ENCODE peak calls at places on chromosomes 2 and 18, in six cellular contexts. One of them, this sample, is unnamed.

GRCh38 chr2:62539892-62540785 is 34.1 kb upstream of the TMEM17 start:
- DNase-seq in spleen: no peak
- DNase-seq in Panc1: no peak
- DNase-seq in sigmoid colon: no peak
- DNase-seq in breast epithelium: no peak
- DNase-seq in HL-60: no peak
- DNase-seq in this sample: no peak

GRCh38 chr2:227805578-227805977 is 8.1 kb upstream of the CCL20 start:
- DNase-seq in breast epithelium: no peak
- DNase-seq in sigmoid colon: no peak
- DNase-seq in HL-60: no peak
- DNase-seq in Panc1: no peak
- DNase-seq in spleen: no peak
- DNase-seq in this sample: peak

GRCh38 chr2:216799873-216800421 is 59.9 kb downstream of the TNP1 start:
- DNase-seq in breast epithelium: no peak
- DNase-seq in spleen: no peak
- DNase-seq in Panc1: no peak
- DNase-seq in sigmoid colon: peak
- DNase-seq in HL-60: no peak
- DNase-seq in this sample: no peak

GRCh38 chr2:161170917-161171594 is 10.8 kb downstream of the TANK start:
- DNase-seq in breast epithelium: no peak
- DNase-seq in sigmoid colon: no peak
- DNase-seq in Panc1: no peak
- DNase-seq in spleen: no peak
- DNase-seq in HL-60: no peak
- DNase-seq in this sample: no peak

GRCh38 chr18:48735070-48735676 is 196.3 kb downstream of the CTIF start:
- DNase-seq in spleen: no peak
- DNase-seq in HL-60: no peak
- DNase-seq in Panc1: no peak
- DNase-seq in sigmoid colon: no peak
- DNase-seq in breast epithelium: no peak
- DNase-seq in this sample: no peak

GRCh38 chr18:63155169-63155852 is 164.3 kb downstream of the BCL2 start:
- DNase-seq in sigmoid colon: peak
- DNase-seq in breast epithelium: peak
- DNase-seq in HL-60: no peak
- DNase-seq in Panc1: peak
- DNase-seq in spleen: peak
- DNase-seq in this sample: no peak

GRCh38 chr2:164954954-164955701 is at the start of gene SLC38A11:
- DNase-seq in sigmoid colon: peak
- DNase-seq in breast epithelium: no peak
- DNase-seq in HL-60: no peak
- DNase-seq in spleen: peak
- DNase-seq in Panc1: no peak
- DNase-seq in this sample: no peak

GRCh38 chr2:31259075-31259474 is 25.1 kb downstream of the EHD3 start:
- DNase-seq in breast epithelium: no peak
- DNase-seq in HL-60: no peak
- DNase-seq in spleen: no peak
- DNase-seq in Panc1: no peak
- DNase-seq in sigmoid colon: no peak
- DNase-seq in this sample: no peak

GRCh38 chr2:132489150-132489549 is 72.5 kb downstream of the GPR39 start:
- DNase-seq in spleen: no peak
- DNase-seq in HL-60: no peak
- DNase-seq in Panc1: no peak
- DNase-seq in sigmoid colon: no peak
- DNase-seq in breast epithelium: no peak
- DNase-seq in this sample: peak

GRCh38 chr2:68846056-68846455 is 25.1 kb downstream of the BMP10 start:
- DNase-seq in sigmoid colon: no peak
- DNase-seq in spleen: no peak
- DNase-seq in HL-60: no peak
- DNase-seq in breast epithelium: no peak
- DNase-seq in Panc1: no peak
- DNase-seq in this sample: no peak

GRCh38 chr2:241312082-241312481 is 3.4 kb downstream of the HDLBP start:
- DNase-seq in HL-60: no peak
- DNase-seq in breast epithelium: no peak
- DNase-seq in spleen: no peak
- DNase-seq in sigmoid colon: no peak
- DNase-seq in Panc1: no peak
- DNase-seq in this sample: no peak

GRCh38 chr2:156982615-156983014 is 274.9 kb upstream of the GALNT5 start:
- DNase-seq in sigmoid colon: no peak
- DNase-seq in HL-60: no peak
- DNase-seq in Panc1: no peak
- DNase-seq in breast epithelium: no peak
- DNase-seq in spleen: no peak
- DNase-seq in this sample: no peak

GRCh38 chr2:150480241-150480640 is 7.2 kb downstream of the RND3 start:
- DNase-seq in sigmoid colon: peak
- DNase-seq in HL-60: no peak
- DNase-seq in Panc1: no peak
- DNase-seq in spleen: no peak
- DNase-seq in breast epithelium: no peak
- DNase-seq in this sample: no peak

GRCh38 chr2:208129804-208130712 is at the start of gene CRYGC:
- DNase-seq in sigmoid colon: no peak
- DNase-seq in HL-60: no peak
- DNase-seq in Panc1: no peak
- DNase-seq in spleen: no peak
- DNase-seq in breast epithelium: no peak
- DNase-seq in this sample: no peak

GRCh38 chr18:47063070-47063469 is 27.6 kb upstream of the ELOA2 start:
- DNase-seq in spleen: no peak
- DNase-seq in Panc1: no peak
- DNase-seq in HL-60: no peak
- DNase-seq in sigmoid colon: no peak
- DNase-seq in breast epithelium: no peak
- DNase-seq in this sample: no peak

GRCh38 chr2:171553858-171554257 is 31.6 kb downstream of the CYBRD1 start:
- DNase-seq in spleen: no peak
- DNase-seq in sigmoid colon: no peak
- DNase-seq in HL-60: no peak
- DNase-seq in breast epithelium: no peak
- DNase-seq in Panc1: peak
- DNase-seq in this sample: peak

GRCh38 chr2:232230557-232230956 is 148.0 kb upstream of the ALPP start:
- DNase-seq in spleen: no peak
- DNase-seq in HL-60: no peak
- DNase-seq in breast epithelium: no peak
- DNase-seq in sigmoid colon: no peak
- DNase-seq in Panc1: no peak
- DNase-seq in this sample: no peak

GRCh38 chr18:54926593-54927297 is 32.5 kb downstream of the CCDC68 start:
- DNase-seq in breast epithelium: no peak
- DNase-seq in HL-60: no peak
- DNase-seq in spleen: no peak
- DNase-seq in Panc1: no peak
- DNase-seq in sigmoid colon: no peak
- DNase-seq in this sample: no peak

GRCh38 chr2:105396254-105397024 is 2.4 kb downstream of the FHL2 start:
- DNase-seq in sigmoid colon: peak
- DNase-seq in breast epithelium: peak
- DNase-seq in Panc1: peak
- DNase-seq in spleen: no peak
- DNase-seq in HL-60: no peak
- DNase-seq in this sample: no peak
- TF ChIP-seq POLR2AphosphoS5 in sigmoid colon: no peak
- TF ChIP-seq POLR2AphosphoS5 in breast epithelium: no peak
- TF ChIP-seq POLR2AphosphoS5 in Panc1: peak
- TF ChIP-seq POLR2AphosphoS5 in spleen: no peak
- TF ChIP-seq POLR2AphosphoS5 in HL-60: no peak
- TF ChIP-seq POLR2AphosphoS5 in this sample: peak

GRCh38 chr2:237264480-237265219 is 149.3 kb downstream of the COL6A3 start:
- DNase-seq in sigmoid colon: peak
- DNase-seq in spleen: no peak
- DNase-seq in breast epithelium: no peak
- DNase-seq in Panc1: no peak
- DNase-seq in HL-60: no peak
- DNase-seq in this sample: no peak

GRCh38 chr2:237260032-237260431 is 153.9 kb downstream of the COL6A3 start:
- DNase-seq in sigmoid colon: no peak
- DNase-seq in breast epithelium: no peak
- DNase-seq in Panc1: no peak
- DNase-seq in HL-60: no peak
- DNase-seq in spleen: no peak
- DNase-seq in this sample: no peak

GRCh38 chr2:237258146-237258545 is 155.8 kb downstream of the COL6A3 start:
- DNase-seq in sigmoid colon: no peak
- DNase-seq in HL-60: no peak
- DNase-seq in Panc1: no peak
- DNase-seq in spleen: no peak
- DNase-seq in breast epithelium: no peak
- DNase-seq in this sample: no peak

GRCh38 chr2:237259201-237259600 is 154.8 kb downstream of the COL6A3 start:
- DNase-seq in spleen: no peak
- DNase-seq in breast epithelium: no peak
- DNase-seq in Panc1: no peak
- DNase-seq in HL-60: no peak
- DNase-seq in sigmoid colon: no peak
- DNase-seq in this sample: no peak

DNA sequence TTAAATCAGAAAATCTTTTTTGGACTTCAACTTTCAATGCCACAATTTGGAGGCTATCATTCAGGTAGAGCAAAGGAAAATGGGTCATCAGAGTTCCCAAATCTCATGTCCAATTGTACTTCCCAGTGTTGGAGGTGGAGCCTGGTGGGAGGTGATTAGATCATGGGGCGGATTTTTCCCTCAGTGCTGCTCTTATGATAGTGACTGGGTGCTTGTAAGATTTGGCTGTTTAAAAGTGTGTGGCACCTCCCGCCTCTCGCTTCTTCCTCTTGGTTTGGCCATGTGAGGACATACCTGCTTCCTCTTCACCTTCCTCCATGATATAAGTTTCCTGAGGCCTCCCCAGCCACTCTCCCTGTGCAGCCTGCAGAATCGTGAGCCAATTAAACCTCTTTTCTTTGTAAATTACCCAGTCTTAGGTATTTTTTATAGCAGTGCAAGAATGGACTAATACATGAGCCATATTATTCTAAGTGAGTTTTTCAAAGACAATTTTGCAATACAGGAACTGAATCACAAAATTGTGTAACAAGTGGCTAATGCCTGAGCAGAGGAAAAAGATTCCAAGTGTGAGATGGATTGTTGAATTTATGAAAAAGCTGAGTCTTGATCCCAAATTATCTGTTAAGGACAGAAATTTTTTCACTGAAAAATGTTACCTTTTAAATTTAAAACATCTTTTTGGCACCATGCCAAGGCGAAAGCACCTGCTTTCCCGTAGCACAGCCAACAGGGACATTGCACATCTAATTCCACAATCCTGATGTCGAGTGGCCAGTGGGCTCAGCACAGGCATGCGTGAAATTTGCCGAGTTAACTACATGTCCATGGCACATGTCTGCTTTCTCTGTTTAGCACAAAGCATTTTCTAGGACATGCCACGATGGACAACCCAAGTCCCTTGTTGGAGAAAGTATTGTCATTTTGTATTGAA is 150.9 kb downstream of the COL6A3 start:
- DNase-seq in sigmoid colon: no peak
- DNase-seq in breast epithelium: no peak
- DNase-seq in Panc1: peak
- DNase-seq in spleen: no peak
- DNase-seq in HL-60: peak
- DNase-seq in this sample: no peak
- H3K4me3 ChIP-seq in sigmoid colon: no peak
- H3K4me3 ChIP-seq in breast epithelium: no peak
- H3K4me3 ChIP-seq in Panc1: no peak
- H3K4me3 ChIP-seq in spleen: no peak
- H3K4me3 ChIP-seq in HL-60: no peak
- H3K4me3 ChIP-seq in this sample: no peak

DNA sequence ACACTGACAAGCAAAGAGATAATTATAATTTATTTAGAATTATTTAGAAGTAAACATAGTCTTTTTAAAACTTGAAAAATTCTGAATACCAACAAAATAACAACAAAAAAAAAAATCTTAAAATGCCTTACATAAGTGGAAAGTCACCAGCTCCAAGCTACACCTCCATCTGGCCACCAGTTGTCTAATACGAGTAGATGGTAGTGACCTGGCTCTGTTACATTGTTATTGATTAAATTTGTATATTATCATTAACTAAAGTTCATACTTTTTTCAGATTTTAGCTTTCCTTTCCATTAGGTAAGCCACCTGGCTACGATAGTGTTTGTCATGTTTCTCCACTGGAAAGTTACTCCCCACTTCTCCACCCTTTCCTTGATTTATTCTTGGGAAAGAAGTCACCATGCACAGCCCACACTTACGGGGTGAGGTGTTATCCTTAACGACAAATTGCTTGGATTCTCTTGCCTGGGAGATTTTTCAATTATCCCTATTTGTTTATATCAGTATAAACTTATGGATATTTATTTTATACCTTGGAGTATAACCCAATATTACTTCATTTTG is 464.5 kb upstream of the CHAC2 start:
- DNase-seq in HL-60: no peak
- DNase-seq in spleen: no peak
- DNase-seq in sigmoid colon: no peak
- DNase-seq in Panc1: no peak
- DNase-seq in breast epithelium: no peak
- DNase-seq in this sample: no peak
- TF ChIP-seq CTCF in HL-60: no peak
- TF ChIP-seq CTCF in spleen: no peak
- TF ChIP-seq CTCF in sigmoid colon: no peak
- TF ChIP-seq CTCF in Panc1: no peak
- TF ChIP-seq CTCF in breast epithelium: no peak
- TF ChIP-seq CTCF in this sample: no peak

GRCh38 chr2:219430633-219431615 is 3.7 kb upstream of the SPEG start:
- DNase-seq in Panc1: no peak
- DNase-seq in breast epithelium: no peak
- DNase-seq in spleen: no peak
- DNase-seq in HL-60: no peak
- DNase-seq in sigmoid colon: peak
- DNase-seq in this sample: no peak
- TF ChIP-seq POLR2AphosphoS5 in Panc1: no peak
- TF ChIP-seq POLR2AphosphoS5 in breast epithelium: no peak
- TF ChIP-seq POLR2AphosphoS5 in spleen: no peak
- TF ChIP-seq POLR2AphosphoS5 in HL-60: no peak
- TF ChIP-seq POLR2AphosphoS5 in sigmoid colon: peak
- TF ChIP-seq POLR2AphosphoS5 in this sample: peak